ENCODE peak calls at places on chromosomes 2 and 18, in four cellular contexts. G is HepG2, R is sigmoid colon, H is stomach. T is an unnamed sample.
A peak's percentile ranks its signal among the peaks of the same experiment; 100 is the strongest.

GRCh38 chr2:189610700-189611099 is 30.1 kb upstream of the SLC40A1 start:
- DNase-seq in G (no peak), R (no peak), H (no peak), T (no peak)

GRCh38 chr2:176122633-176123482 is at the start of gene HOXD9:
- DNase-seq in G (no peak), R (peak; percentile 87), H (no peak), T (peak; percentile 89)

GRCh38 chr2:18959200-18959599 is 369.8 kb upstream of the NT5C1B start:
- DNase-seq in G (no peak), R (no peak), H (no peak), T (no peak)

GRCh38 chr2:229660391-229660790 is 54.0 kb downstream of the DNER start:
- DNase-seq in G (no peak), R (no peak), H (no peak), T (no peak)

GRCh38 chr2:159939946-159940345 is 122.5 kb downstream of the PLA2R1 start:
- DNase-seq in G (peak; percentile 25), R (no peak), H (no peak), T (no peak)

GRCh38 chr18:3246636-3247242 is 862 bp upstream of the MYL12A start:
- DNase-seq in G (no peak), R (peak; percentile 74), H (no peak), T (peak; percentile 54)

GRCh38 chr18:7658701-7659100 is 91.6 kb downstream of the PTPRM start:
- DNase-seq in G (peak; percentile 23), R (no peak), H (no peak), T (no peak)

GRCh38 chr2:28581312-28581711 is 85.5 kb downstream of the PLB1 start:
- DNase-seq in G (no peak), R (peak; percentile 20), H (no peak), T (no peak)

GRCh38 chr2:27844821-27845255 is 45.3 kb downstream of the RBKS start:
- DNase-seq in G (no peak), R (no peak), H (no peak), T (no peak)

GRCh38 chr2:148876589-148877402 is 1.8 kb downstream of the KIF5C start:
- DNase-seq in G (peak; percentile 65), R (no peak), H (peak; percentile 27), T (peak; percentile 20)

GRCh38 chr2:45570671-45571334 is 40.3 kb downstream of the SRBD1 start:
- DNase-seq in G (peak; percentile 31), R (no peak), H (no peak), T (no peak)

GRCh38 chr2:174487536-174488162 is 820 bp upstream of the GPR155 start:
- DNase-seq in G (no peak), R (no peak), H (no peak), T (no peak)

GRCh38 chr2:101704816-101705565 is 7.5 kb downstream of the MAP4K4 start:
- DNase-seq in G (no peak), R (no peak), H (no peak), T (no peak)

GRCh38 chr2:215888680-215889079 is 124.7 kb downstream of the MREG start:
- DNase-seq in G (no peak), R (no peak), H (no peak), T (no peak)

GRCh38 chr2:104733544-104733943 is 120.4 kb upstream of the POU3F3 start:
- DNase-seq in G (peak; percentile 41), R (no peak), H (no peak), T (no peak)

GRCh38 chr2:88263861-88264260 is 93.7 kb downstream of the THNSL2 start:
- DNase-seq in G (no peak), R (no peak), H (no peak), T (no peak)

GRCh38 chr18:23377669-23378469 is 75.2 kb upstream of the RIOK3 start:
- DNase-seq in G (peak; percentile 60), R (no peak), H (no peak), T (peak; percentile 24)

GRCh38 chr2:32484907-32485306 is 128.1 kb downstream of the BIRC6 start:
- DNase-seq in G (no peak), R (no peak), H (no peak), T (no peak)

GRCh38 chr2:142880275-142880674 is 2.8 kb downstream of the KYNU start:
- DNase-seq in G (peak; percentile 44), R (no peak), H (no peak), T (no peak)

GRCh38 chr18:26421503-26421902 is 126.8 kb downstream of the KCTD1 start:
- DNase-seq in G (no peak), R (peak; percentile 26), H (no peak), T (no peak)

GRCh38 chr2:209208211-209208610 is 215.6 kb upstream of the MAP2 start:
- DNase-seq in G (peak; percentile 32), R (no peak), H (no peak), T (no peak)

GRCh38 chr18:9178557-9178956 is 42.0 kb downstream of the ANKRD12 start:
- DNase-seq in G (no peak), R (no peak), H (no peak), T (no peak)

GRCh38 chr18:22606563-22607283 is 189.0 kb upstream of the CTAGE1 start:
- DNase-seq in G (no peak), R (no peak), H (no peak), T (peak; percentile 37)

GRCh38 chr2:238426568-238427434 is at the start of gene ASB1:
- DNase-seq in G (peak; percentile 73), R (peak; percentile 87), H (peak; percentile 71), T (peak; percentile 74)

GRCh38 chr2:238423561-238424312 is 3.0 kb upstream of the ASB1 start:
- DNase-seq in G (no peak), R (no peak), H (peak; percentile 13), T (no peak)

GRCh38 chr2:238424313-238424700 is 2.4 kb upstream of the ASB1 start:
- DNase-seq in G (no peak), R (no peak), H (peak; percentile 9), T (no peak)

GRCh38 chr2:238425979-238426567 is 654 bp upstream of the ASB1 start:
- DNase-seq in G (peak; percentile 57), R (no peak), H (peak; percentile 25), T (peak; percentile 51)

GRCh38 chr2:238425505-238425978 is 1.2 kb upstream of the ASB1 start:
- DNase-seq in G (no peak), R (no peak), H (peak; percentile 1), T (no peak)
- H3K4me3 ChIP-seq in G (peak overlapping the region; percentile 92), R (no peak overlapping the region), H (peak overlapping the region; percentile 94), T (peak overlapping the region; percentile 90)

GRCh38 chr2:6863792-6864191 is 1.9 kb downstream of the CMPK2 start:
- DNase-seq in G (no peak), R (peak; percentile 59), H (no peak), T (no peak)
- TF ChIP-seq EP300 in G (no peak), R (no peak), H (no peak), T (no peak)

GRCh38 chr2:31141513-31141912 is 3.3 kb upstream of the GALNT14 start:
- DNase-seq in G (no peak), R (no peak), H (no peak), T (no peak)

GRCh38 chr2:31137211-31138036 is 816 bp downstream of the GALNT14 start:
- DNase-seq in G (no peak), R (no peak), H (no peak), T (no peak)

GRCh38 chr2:31138037-31138962 is at the start of gene GALNT14:
- DNase-seq in G (no peak), R (peak; percentile 70), H (peak; percentile 53), T (peak; percentile 32)

GRCh38 chr2:31142106-31142505 is 3.9 kb upstream of the GALNT14 start:
- DNase-seq in G (no peak), R (no peak), H (no peak), T (no peak)

DNA sequence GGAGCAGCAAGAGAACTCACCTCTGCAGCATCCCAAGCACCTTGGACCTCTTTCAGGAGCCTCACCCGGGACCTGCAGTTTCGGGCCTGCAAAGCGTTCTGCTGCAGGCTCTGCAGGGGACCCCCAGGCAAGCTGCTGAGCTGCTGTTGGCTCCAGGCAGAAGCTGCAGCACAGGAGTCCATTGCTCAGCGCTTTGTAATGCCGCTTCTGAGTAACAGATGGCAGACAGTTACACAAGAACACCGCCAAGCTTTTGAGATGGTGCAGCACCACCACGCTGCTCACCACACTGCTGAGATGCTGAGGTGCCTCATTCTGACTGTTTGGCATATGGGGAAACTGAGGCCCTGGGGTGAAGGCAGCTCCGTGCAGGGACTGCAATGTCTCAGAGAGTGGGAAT is 1.9 kb upstream of the GALNT14 start:
- DNase-seq in G (no peak), R (no peak), H (no peak), T (no peak)
- H3K27me3 ChIP-seq in G (peaks cover 40% of the 10 kb centered on the region), R (peaks cover 11% of the 10 kb centered on the region), H (peaks cover 33% of the 10 kb centered on the region), T (no peaks in the 10 kb centered on the region)

GRCh38 chr18:24397694-24398365 is at the start of gene OSBPL1A:
- DNase-seq in G (peak; percentile 28), R (peak; percentile 98), H (peak; percentile 96), T (peak; percentile 89)

GRCh38 chr18:24396082-24396623 is 1.5 kb downstream of the OSBPL1A start:
- DNase-seq in G (no peak), R (no peak), H (no peak), T (no peak)

GRCh38 chr18:24397131-24397693 is 412 bp downstream of the OSBPL1A start:
- DNase-seq in G (no peak), R (peak; percentile 86), H (peak; percentile 44), T (peak; percentile 21)

GRCh38 chr18:24400587-24400986 is 3.0 kb upstream of the OSBPL1A start:
- DNase-seq in G (no peak), R (no peak), H (no peak), T (no peak)

DNA sequence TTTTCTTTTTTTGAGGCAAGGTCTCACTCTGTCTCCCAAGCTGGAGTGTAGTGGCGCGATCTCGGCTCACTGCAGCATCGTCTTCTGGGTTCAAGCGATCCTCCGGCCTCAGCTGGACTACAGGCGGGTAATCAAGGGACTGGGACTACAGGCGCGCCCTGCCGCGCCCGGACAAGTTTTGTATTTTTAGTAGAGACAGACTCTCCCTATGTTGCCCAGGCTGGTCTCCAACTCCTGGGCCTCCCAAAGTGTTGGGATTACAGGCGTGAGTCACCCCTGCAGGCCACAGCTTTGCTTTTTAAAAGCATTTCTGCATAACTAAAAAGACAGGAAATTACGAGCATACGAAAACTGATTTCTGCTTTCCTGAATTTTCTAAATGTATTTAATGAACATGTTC is 891 bp upstream of the OSBPL1A start:
- DNase-seq in G (no peak), R (no peak), H (no peak), T (no peak)
- H3K4me3 ChIP-seq in G (no peak overlapping the region), R (no peak overlapping the region), H (peak overlapping the region; percentile 84), T (no peak overlapping the region)

GRCh38 chr18:77108001-77108692 is 24.4 kb downstream of the MBP start:
- DNase-seq in G (no peak), R (peak; percentile 91), H (no peak), T (peak; percentile 73)
- TF ChIP-seq EP300 in G (no peak), R (peak; percentile 5), H (no peak), T (no peak)